ENCODE peak calls at places on chromosomes 7 and 10, in six cellular contexts. E is uterus, R is body of pancreas, M is hepatocyte, Z is tibial artery, K is heart left ventricle. U is an unnamed sample.

GRCh38 chr10:10745281-10745680 is 272.4 kb upstream of the CELF2 start:
- DNase-seq in Z (no peak), E (no peak), M (no peak), R (no peak), K (no peak), U (no peak)

GRCh38 chr7:50264908-50265307 is 39.6 kb upstream of the IKZF1 start:
- DNase-seq in Z (no peak), K (no peak), R (no peak), E (no peak), M (no peak), U (no peak)

GRCh38 chr10:64130152-64130551 is 609.0 kb downstream of the REEP3 start:
- DNase-seq in R (no peak), K (no peak), E (no peak), M (no peak), Z (no peak), U (no peak)

GRCh38 chr7:44200699-44201461 is at the start of gene YKT6:
- DNase-seq in R (peak; percentile 95), E (peak; percentile 90), Z (peak; percentile 89), M (peak; percentile 97), K (peak; percentile 94), U (peak; percentile 95)

GRCh38 chr10:93106631-93107072 is 33.0 kb downstream of the CYP26A1 start:
- DNase-seq in K (no peak), Z (no peak), M (no peak), R (no peak), E (no peak), U (no peak)

GRCh38 chr7:1611708-1612241 is 41.9 kb upstream of the PSMG3 start:
- DNase-seq in E (no peak), Z (no peak), M (peak; percentile 58), R (no peak), K (no peak), U (no peak)

GRCh38 chr10:100878291-100878910 is 34.4 kb upstream of the SLF2 start:
- DNase-seq in R (peak; percentile 37), M (peak; percentile 84), K (peak; percentile 40), E (peak; percentile 56), Z (no peak), U (no peak)

GRCh38 chr10:110475722-110476515 is 21.8 kb upstream of the DUSP5 start:
- DNase-seq in K (no peak), R (no peak), Z (no peak), M (no peak), E (no peak), U (no peak)

GRCh38 chr10:87658858-87659555 is 671 bp upstream of the PAPSS2 start:
- DNase-seq in R (no peak), K (no peak), M (no peak), Z (no peak), E (no peak), U (no peak)

GRCh38 chr10:68121862-68122261 is 12.6 kb downstream of the MYPN start:
- DNase-seq in K (no peak), M (no peak), R (no peak), Z (peak; percentile 29), E (no peak), U (no peak)

GRCh38 chr7:2567663-2568238 is 9.0 kb downstream of the IQCE start:
- DNase-seq in Z (peak; percentile 38), R (no peak), K (peak; percentile 43), E (peak; percentile 54), M (peak; percentile 52), U (no peak)

GRCh38 chr10:89391882-89392756 is at the start of gene IFIT1:
- DNase-seq in E (peak; percentile 36), M (peak; percentile 79), R (peak; percentile 52), Z (peak; percentile 63), K (peak; percentile 78), U (peak; percentile 60)

DNA sequence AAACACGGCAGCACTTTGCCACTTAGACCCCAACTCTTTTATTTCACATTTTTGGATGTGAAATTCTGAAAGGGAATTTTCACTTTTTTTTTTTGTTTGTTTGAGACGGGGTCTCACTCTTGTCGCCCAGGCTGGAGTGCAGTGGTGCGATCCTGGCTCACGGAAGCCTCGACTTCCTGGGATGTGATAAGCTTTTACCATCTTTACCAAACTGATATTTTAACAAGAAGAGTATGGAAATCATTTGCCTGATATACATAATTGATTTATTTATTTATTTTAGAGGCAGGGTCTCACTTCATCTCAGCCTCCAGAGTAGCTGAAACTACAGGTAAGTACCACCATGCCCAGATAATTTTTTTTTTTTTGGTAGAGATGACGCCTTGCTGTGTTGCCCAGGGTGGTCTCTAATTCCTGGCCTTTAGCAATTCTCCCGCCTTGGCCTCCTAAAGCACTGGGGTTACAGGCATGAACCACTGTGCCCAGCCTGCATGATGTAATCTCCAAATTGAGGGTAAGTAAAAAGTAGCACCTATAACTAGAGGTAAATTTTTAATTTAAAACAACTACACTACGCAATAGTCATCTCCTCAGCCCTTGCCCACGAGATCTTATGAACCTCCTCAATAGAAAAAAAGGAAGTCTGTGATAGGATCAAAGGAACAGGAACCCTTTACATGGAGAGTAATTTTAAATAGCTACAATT is 180.7 kb upstream of the KLF14 start:
- DNase-seq in M (no peak), E (no peak), K (no peak), R (no peak), Z (no peak), U (no peak)
- H3K4me1 ChIP-seq in M (peaks cover 38% of the 10 kb centered on the region), E (peaks cover 13% of the 10 kb centered on the region), K (peaks cover 95% of the 10 kb centered on the region), R (peaks cover 66% of the 10 kb centered on the region), Z (peaks cover 86% of the 10 kb centered on the region), U (peaks cover 88% of the 10 kb centered on the region)

GRCh38 chr7:94525917-94526316 is 16.3 kb downstream of the CASD1 start:
- DNase-seq in E (no peak), Z (no peak), M (no peak), R (no peak), K (no peak), U (no peak)
- H3K4me1 ChIP-seq in E (no peaks in the 10 kb centered on the region), Z (no peaks in the 10 kb centered on the region), M (no peaks in the 10 kb centered on the region), R (no peaks in the 10 kb centered on the region), K (no peaks in the 10 kb centered on the region), U (no peaks in the 10 kb centered on the region)

DNA sequence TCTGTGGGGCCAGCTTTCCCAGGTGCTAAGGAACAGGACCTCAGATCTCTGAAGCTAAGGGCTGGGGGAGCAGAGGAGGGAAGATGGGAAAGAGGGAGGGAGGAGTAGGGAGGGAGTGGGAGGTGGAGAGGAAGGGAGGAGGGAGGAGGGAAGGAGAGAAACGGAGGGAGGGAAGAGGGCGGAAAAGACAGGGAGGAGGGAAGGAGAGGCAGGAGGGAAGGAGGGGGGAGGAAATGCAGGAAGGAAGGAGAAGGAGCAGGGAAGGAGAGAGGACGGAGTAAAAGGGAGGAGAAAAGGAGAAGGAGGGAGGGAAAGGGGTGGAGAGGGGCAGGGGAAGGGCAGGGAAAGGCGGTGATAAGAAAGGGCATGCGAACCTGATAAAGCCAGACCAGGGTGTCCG is 71.0 kb upstream of the FAM20C start:
- DNase-seq in K (no peak), E (no peak), M (peak; percentile 6), Z (no peak), R (no peak), U (no peak)
- H3K4me1 ChIP-seq in K (peaks cover 16% of the 10 kb centered on the region), E (no peaks in the 10 kb centered on the region), M (peaks cover 23% of the 10 kb centered on the region), Z (peaks cover 11% of the 10 kb centered on the region), R (peaks cover 8% of the 10 kb centered on the region), U (peaks cover 37% of the 10 kb centered on the region)

GRCh38 chr10:4427524-4427923 is 398.5 kb upstream of the AKR1E2 start:
- DNase-seq in K (no peak), M (no peak), Z (no peak), E (no peak), R (no peak), U (no peak)
- H3K4me1 ChIP-seq in K (peaks cover 11% of the 10 kb centered on the region), M (no peaks in the 10 kb centered on the region), Z (peaks cover 10% of the 10 kb centered on the region), E (no peaks in the 10 kb centered on the region), R (no peaks in the 10 kb centered on the region), U (no peaks in the 10 kb centered on the region)

GRCh38 chr7:97015787-97016391 is 8.7 kb downstream of the DLX5 start:
- DNase-seq in E (no peak), M (no peak), Z (no peak), K (no peak), R (no peak), U (no peak)
- H3K4me1 ChIP-seq in E (peaks cover 5% of the 10 kb centered on the region), M (no peaks in the 10 kb centered on the region), Z (peaks cover 33% of the 10 kb centered on the region), K (peaks cover 20% of the 10 kb centered on the region), R (peaks cover 14% of the 10 kb centered on the region), U (peaks cover 12% of the 10 kb centered on the region)

DNA sequence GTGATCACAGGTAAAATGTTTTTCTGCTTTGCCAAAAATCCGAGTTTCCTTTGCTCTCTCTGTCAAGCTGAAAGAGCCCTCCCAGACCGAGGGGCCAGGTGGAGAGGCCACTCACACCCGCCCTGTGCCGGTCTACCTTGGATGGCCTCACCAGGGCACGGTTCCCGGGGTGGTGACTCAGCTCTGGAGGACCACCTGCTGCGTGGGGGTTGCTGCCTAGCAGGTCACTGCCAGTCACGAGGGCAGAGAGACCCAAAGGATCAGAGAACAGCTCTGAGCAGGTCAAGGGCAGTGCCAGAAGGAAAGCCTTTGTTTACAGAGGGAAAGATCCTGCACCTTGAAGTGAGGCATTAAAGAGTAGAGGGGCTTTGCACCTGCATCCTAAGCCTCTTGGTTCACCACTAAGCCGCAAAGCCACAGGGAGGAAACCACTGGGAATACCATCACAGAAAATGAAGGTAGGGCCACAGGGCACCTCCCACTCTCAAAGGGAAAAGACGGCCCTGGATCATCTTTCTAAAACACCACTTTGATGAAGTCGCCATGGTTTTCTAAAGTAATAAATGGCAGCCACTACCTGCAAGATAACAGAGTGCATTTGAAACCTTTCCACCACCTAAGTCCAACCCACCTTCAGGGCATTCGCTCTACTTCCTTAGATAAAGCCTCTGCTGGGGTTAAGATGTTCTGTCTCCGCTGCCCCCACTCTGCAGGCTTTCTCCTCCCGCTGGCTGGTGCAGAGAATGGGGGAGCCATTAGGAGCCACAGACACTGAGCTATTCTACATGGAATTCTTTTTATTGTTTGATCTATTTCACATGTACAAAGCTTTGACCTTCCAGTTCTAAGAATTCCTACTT is 160.4 kb upstream of the KLF14 start:
- DNase-seq in M (no peak), R (peak; percentile 70), K (peak; percentile 68), Z (peak; percentile 67), E (peak; percentile 75), U (peak; percentile 97)
- H3K4me1 ChIP-seq in M (peaks cover 18% of the 10 kb centered on the region), R (peaks cover 74% of the 10 kb centered on the region), K (peaks cover 75% of the 10 kb centered on the region), Z (peaks cover 82% of the 10 kb centered on the region), E (peaks cover 19% of the 10 kb centered on the region), U (peaks cover 61% of the 10 kb centered on the region)

GRCh38 chr10:124723826-124724225 is 20.4 kb downstream of the FAM53B start:
- DNase-seq in R (no peak), Z (no peak), M (no peak), K (no peak), E (no peak), U (no peak)
- H3K4me1 ChIP-seq in R (peaks cover 59% of the 10 kb centered on the region), Z (peaks cover 44% of the 10 kb centered on the region), M (peaks cover 30% of the 10 kb centered on the region), K (peaks cover 97% of the 10 kb centered on the region), E (peaks cover 37% of the 10 kb centered on the region), U (peaks cover 86% of the 10 kb centered on the region)

U was measured in upper lobe of left lung.